ENCODE peak calls at places on chromosomes 13 and 19, in four cellular contexts. X is K562, B is H1, A is HepG2. L is an unnamed sample.
A peak's percentile ranks its signal among the peaks of the same experiment; 100 is the strongest.

GRCh38 chr13:96785986-96786385 is 208.3 kb downstream of the OXGR1 start:
- DNase-seq in B (no peak), A (no peak), X (no peak), L (no peak)

GRCh38 chr19:11480081-11480926 is 542 bp downstream of the ELAVL3 start:
- DNase-seq in B (no peak), A (no peak), X (no peak), L (no peak)

GRCh38 chr13:75271851-75272250 is 210.1 kb downstream of the TBC1D4 start:
- DNase-seq in B (no peak), X (no peak), A (no peak), L (no peak)

GRCh38 chr13:63691474-63691873 is 2275.8 kb upstream of the PCDH20 start:
- DNase-seq in X (no peak), B (no peak), A (no peak), L (no peak)

GRCh38 chr19:18895038-18895827 is 725 bp downstream of the CERS1 start:
- DNase-seq in B (no peak), X (peak; percentile 69), A (peak; percentile 79), L (peak; percentile 66)

GRCh38 chr19:46503848-46504453 is 8.3 kb upstream of the PNMA8B start:
- DNase-seq in B (no peak), X (no peak), A (no peak), L (no peak)

GRCh38 chr19:22814124-22814523 is 18.0 kb upstream of the ZNF723 start:
- DNase-seq in X (no peak), B (no peak), A (no peak), L (no peak)

GRCh38 chr13:21069561-21070004 is 8.2 kb upstream of the LATS2 start:
- DNase-seq in A (peak; percentile 63), B (no peak), X (no peak), L (peak; percentile 59)

GRCh38 chr13:34578917-34579316 is 363.2 kb upstream of the NBEA start:
- DNase-seq in B (no peak), A (no peak), X (no peak), L (no peak)

GRCh38 chr13:22278336-22278929 is 607.6 kb downstream of the FGF9 start:
- DNase-seq in B (peak; percentile 7), A (peak; percentile 2), X (peak; percentile 5), L (peak; percentile 11)

GRCh38 chr19:55550321-55550650 is 4.9 kb upstream of the SBK3 start:
- DNase-seq in A (no peak), B (no peak), X (no peak), L (no peak)

GRCh38 chr13:23616228-23616627 is 46.0 kb downstream of the TNFRSF19 start:
- DNase-seq in X (no peak), A (no peak), B (no peak), L (no peak)

GRCh38 chr13:95193509-95194230 is 107.6 kb downstream of the ABCC4 start:
- DNase-seq in A (peak; percentile 8), B (no peak), X (no peak), L (no peak)

GRCh38 chr19:16714702-16715294 is 4.8 kb upstream of the NWD1 start:
- DNase-seq in X (peak; percentile 65), B (peak; percentile 50), A (peak; percentile 24), L (peak; percentile 52)

GRCh38 chr13:103203750-103204330 is 137.6 kb upstream of the SLC10A2 start:
- DNase-seq in A (no peak), X (no peak), B (no peak), L (no peak)

GRCh38 chr13:94722596-94722995 is 10.3 kb upstream of the SOX21 start:
- DNase-seq in B (no peak), A (no peak), X (no peak), L (no peak)

GRCh38 chr13:114285166-114285808 is 3.9 kb downstream of the UPF3A start:
- DNase-seq in B (no peak), A (no peak), X (no peak), L (no peak)

DNA sequence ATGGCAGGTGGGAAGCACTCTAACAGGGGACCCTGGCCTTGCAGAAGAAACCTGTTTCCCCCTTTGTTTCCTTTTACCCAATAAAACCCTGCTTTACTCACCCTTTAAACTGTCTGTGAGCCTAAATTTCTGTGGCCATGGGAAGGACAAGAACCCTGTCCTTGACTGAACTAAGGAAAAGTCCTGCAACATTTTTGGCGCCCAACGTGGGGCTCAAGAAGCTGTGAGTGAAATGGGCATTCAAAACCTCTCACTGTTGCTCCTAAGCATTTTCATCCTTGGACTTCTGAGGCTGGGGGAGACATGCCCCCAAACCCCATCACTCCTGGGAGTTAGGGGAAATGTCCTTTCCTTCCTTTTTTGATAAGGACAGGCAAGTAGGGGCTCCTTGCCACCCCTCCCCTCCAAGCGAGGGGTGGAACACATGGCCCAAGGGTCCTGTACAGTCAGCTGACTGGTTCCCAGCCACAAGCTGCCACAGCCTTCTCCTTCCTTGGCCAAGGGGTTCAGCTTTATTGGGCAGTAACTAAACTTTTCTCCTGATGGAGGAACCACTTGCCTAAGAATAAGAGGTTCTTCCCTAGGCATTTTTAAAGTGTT is 381.6 kb downstream of the KLF5 start:
- DNase-seq in B (no peak), A (no peak), X (no peak), L (no peak)
- TF ChIP-seq RFX5 in B (no peak), A (no peak), X (no peak), L (no peak)

GRCh38 chr13:44142911-44143665 is 230.5 kb upstream of the SERP2 start:
- DNase-seq in A (no peak), X (peak; percentile 61), B (no peak), L (peak; percentile 45)
- H3K4me2 ChIP-seq in A (peak overlapping the region; percentile 93), X (no peak overlapping the region), B (peak overlapping the region; percentile 92), L (peak overlapping the region; percentile 95)

DNA sequence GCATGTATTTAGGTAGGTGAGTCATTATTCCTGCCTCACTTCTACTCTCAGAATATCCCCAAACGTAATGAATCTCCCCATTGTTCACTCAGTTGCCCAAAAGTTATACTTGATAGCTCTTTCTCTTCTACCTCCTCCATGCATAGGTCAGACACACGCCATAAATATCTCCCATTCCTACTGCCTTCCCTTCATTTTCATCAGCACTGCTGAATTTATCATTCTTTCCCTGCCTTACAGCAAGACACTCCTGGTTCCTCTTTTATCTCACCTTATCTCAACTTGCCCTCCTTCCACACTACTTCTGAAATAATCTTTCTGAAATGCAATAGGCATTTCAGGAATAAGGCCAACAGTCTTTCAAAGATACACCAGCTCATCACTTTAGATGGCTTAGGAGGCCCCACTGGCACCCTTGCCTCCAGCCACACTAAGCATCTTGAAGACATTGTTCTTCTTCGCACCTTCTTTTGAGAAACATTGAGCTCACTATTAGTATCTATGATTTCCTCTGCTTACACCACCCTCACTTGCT is 333.9 kb downstream of the MYO16 start:
- DNase-seq in A (no peak), X (no peak), B (no peak), L (no peak)
- TF ChIP-seq JUN in A (no peak), X (no peak), B (no peak), L (no peak)

DNA sequence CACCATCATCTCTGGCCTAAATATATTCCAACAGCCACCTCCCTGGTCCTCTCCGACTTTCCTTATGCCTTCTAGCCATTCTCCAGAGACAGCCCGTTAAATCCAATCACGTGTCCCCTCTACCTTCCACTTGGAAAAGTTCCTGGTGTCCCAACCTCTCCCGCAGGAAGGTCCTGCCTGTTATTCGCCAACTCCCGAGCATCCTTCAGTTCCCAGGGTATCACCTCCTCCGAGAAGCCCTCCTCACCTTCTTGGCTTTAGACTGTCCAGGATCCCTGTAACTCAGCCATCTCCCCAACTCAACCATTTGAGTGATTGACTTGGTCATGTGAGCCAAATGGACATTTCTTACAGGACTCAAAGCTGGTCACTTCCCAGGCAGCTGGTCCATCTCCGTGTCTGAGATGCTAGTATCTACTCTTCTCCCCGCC is 28.1 kb upstream of the NANOS3 start:
- DNase-seq in X (no peak), B (no peak), A (no peak), L (no peak)
- TF ChIP-seq RFX5 in X (no peak), B (no peak), A (no peak), L (no peak)

GRCh38 chr13:27658569-27658968 is 36.9 kb downstream of the POLR1D start:
- DNase-seq in X (no peak), B (no peak), A (no peak), L (no peak)
- H3K4me2 ChIP-seq in X (no peak overlapping the region), B (no peak overlapping the region), A (no peak overlapping the region), L (no peak overlapping the region)

L was measured in A549.